ENCODE peak calls at places on chromosomes 7 and 10, in four cellular contexts. X is ecto neural progenitor cell; K is stimulated activated CD4-positive, alpha-beta T cell treated with anti-CD3 and anti-CD28 coated beads, Interleukin-12 subunit alpha, Interleukin-12 subunit beta, amount 100 ng/mL, for 4 hours; M is mesendoderm. B is an unnamed sample.

GRCh38 chr10:114697061-114697598 is 39.1 kb upstream of the ABLIM1 start:
- DNase-seq in X (no peak), M (no peak), K (no peak), B (no peak)

GRCh38 chr7:131202451-131202850 is 125.2 kb upstream of the MKLN1 start:
- DNase-seq in X (no peak), K (no peak), M (no peak), B (no peak)

GRCh38 chr7:27245124-27245797 is 2.7 kb downstream of the EVX1 start:
- DNase-seq in M (peak), X (no peak), K (no peak), B (no peak)

GRCh38 chr10:132036887-132037675 is 28.7 kb upstream of the JAKMIP3 start:
- DNase-seq in M (peak), X (peak), K (no peak), B (no peak)

GRCh38 chr7:21642422-21642821 is 99.6 kb downstream of the DNAH11 start:
- DNase-seq in X (no peak), K (no peak), M (peak), B (no peak)

GRCh38 chr10:42979181-42979580 is 97.7 kb upstream of the RET start:
- DNase-seq in K (no peak), M (peak), X (no peak), B (no peak)

GRCh38 chr10:113565364-113565763 is 12.5 kb downstream of the HABP2 start:
- DNase-seq in K (no peak), M (no peak), X (peak), B (no peak)

GRCh38 chr10:46525177-46525823 is 31.2 kb downstream of the GPRIN2 start:
- DNase-seq in X (no peak), M (peak), K (no peak), B (no peak)

GRCh38 chr7:8773518-8773917 is 340.1 kb downstream of the NXPH1 start:
- DNase-seq in M (no peak), K (no peak), X (no peak), B (no peak)

GRCh38 chr7:141328290-141328689 is 222.9 kb upstream of the AGK start:
- DNase-seq in M (no peak), K (no peak), X (no peak), B (no peak)

GRCh38 chr7:11026452-11027359 is 53.0 kb downstream of the PHF14 start:
- DNase-seq in M (no peak), K (no peak), X (no peak), B (no peak)

GRCh38 chr10:110881905-110882304 is 10.2 kb downstream of the PDCD4 start:
- DNase-seq in M (no peak), X (no peak), K (no peak), B (no peak)

GRCh38 chr10:131694963-131695813 is 205.6 kb upstream of the PPP2R2D start:
- DNase-seq in K (no peak), X (no peak), M (no peak), B (no peak)

GRCh38 chr10:103276941-103277712 is at the start of gene INA:
- DNase-seq in K (peak), X (peak), M (peak), B (no peak)

GRCh38 chr10:73094986-73095478 is 1.6 kb downstream of the P4HA1 start:
- DNase-seq in K (no peak), X (no peak), M (no peak), B (no peak)

GRCh38 chr7:105854516-105854915 is 21.9 kb downstream of the ATXN7L1 start:
- DNase-seq in X (no peak), K (no peak), M (no peak), B (no peak)

GRCh38 chr10:126439947-126440346 is 51.7 kb upstream of the ADAM12 start:
- DNase-seq in M (no peak), K (no peak), X (no peak), B (no peak)

GRCh38 chr10:31897506-31897905 is 31.1 kb downstream of the ARHGAP12 start:
- DNase-seq in K (no peak), X (no peak), M (no peak), B (no peak)

GRCh38 chr10:117476281-117476680 is 66.3 kb upstream of the EMX2 start:
- DNase-seq in K (no peak), M (no peak), X (no peak), B (no peak)

GRCh38 chr7:87231243-87231642 is 11.7 kb upstream of the TMEM243 start:
- DNase-seq in K (no peak), M (no peak), X (no peak), B (no peak)

GRCh38 chr7:67019562-67020390 is 23.1 kb downstream of the TYW1 start:
- DNase-seq in X (no peak), M (no peak), K (no peak), B (no peak)

GRCh38 chr7:26196305-26196704 is 4.2 kb downstream of the HNRNPA2B1 start:
- DNase-seq in K (no peak), X (no peak), M (no peak), B (no peak)

GRCh38 chr7:98619450-98620321 is 2.6 kb downstream of the NPTX2 start:
- DNase-seq in M (peak), X (peak), K (no peak), B (no peak)

GRCh38 chr7:107394831-107395230 is 75.0 kb upstream of the GPR22 start:
- DNase-seq in M (no peak), X (no peak), K (no peak), B (no peak)

GRCh38 chr10:15035385-15036301 is 8.1 kb upstream of the OLAH start:
- DNase-seq in M (peak), X (peak), K (no peak), B (no peak)

GRCh38 chr7:130942211-130942964 is 208.4 kb upstream of the KLF14 start:
- DNase-seq in K (no peak), M (no peak), X (no peak), B (no peak)

GRCh38 chr10:129935861-129936140 is 28.3 kb downstream of the EBF3 start:
- DNase-seq in M (no peak), X (no peak), K (no peak), B (no peak)

GRCh38 chr10:122342293-122343134 is 32.0 kb upstream of the PLEKHA1 start:
- DNase-seq in X (no peak), M (peak), K (peak), B (peak)

GRCh38 chr10:107498983-107499382 is 334.5 kb upstream of the SORCS1 start:
- DNase-seq in M (no peak), X (no peak), K (no peak), B (no peak)

GRCh38 chr10:42989481-42989921 is 87.4 kb upstream of the RET start:
- DNase-seq in X (no peak), K (no peak), M (no peak), B (no peak)

GRCh38 chr7:33038639-33039038 is 23.9 kb downstream of the NT5C3A start:
- DNase-seq in M (no peak), X (no peak), K (no peak), B (no peak)

GRCh38 chr10:60130130-60130579 is 223.8 kb upstream of the CCDC6 start:
- DNase-seq in K (no peak), X (peak), M (peak), B (no peak)

GRCh38 chr7:28904539-28905143 is 53.5 kb downstream of the TRIL start:
- DNase-seq in M (peak), X (no peak), K (no peak), B (no peak)

GRCh38 chr10:120019568-120019967 is 127.0 kb downstream of the SEC23IP start:
- DNase-seq in X (no peak), M (no peak), K (no peak), B (no peak)

B was measured in activated gamma-delta T cell treated with Interleukin-2 at 50 U/mL for 16 hours.